ENCODE peak calls at places on chromosomes 11 and 22, in four cellular contexts. X, R, A and Y are unnamed samples.

GRCh38 chr11:77542296-77542695 is 47.5 kb upstream of the AQP11 start:
- DNase-seq in X (no peak), R (no peak), A (no peak), Y (no peak)

GRCh38 chr22:50255099-50255498 is 4.0 kb upstream of the HDAC10 start:
- DNase-seq in X (no peak), R (no peak), A (no peak), Y (no peak)

GRCh38 chr22:45602824-45603301 is 68.8 kb upstream of the ATXN10 start:
- DNase-seq in X (peak; percentile 89), R (peak; percentile 24), A (no peak), Y (no peak)

GRCh38 chr22:44410396-44411056 is 87.5 kb downstream of the RTL6 start:
- DNase-seq in X (no peak), R (no peak), A (no peak), Y (no peak)

GRCh38 chr22:50435701-50436115 is 39.1 kb downstream of the SBF1 start:
- DNase-seq in X (no peak), R (no peak), A (no peak), Y (no peak)

GRCh38 chr11:65489706-65490310 is 9.0 kb upstream of the MALAT1 start:
- DNase-seq in X (no peak), R (peak; percentile 89), A (no peak), Y (no peak)

GRCh38 chr11:45593992-45594391 is 71.4 kb downstream of the CHST1 start:
- DNase-seq in X (peak; percentile 81), R (no peak), A (no peak), Y (no peak)

GRCh38 chr11:15819679-15820286 is 536.6 kb downstream of the SOX6 start:
- DNase-seq in X (peak; percentile 59), R (peak; percentile 46), A (peak; percentile 25), Y (no peak)

GRCh38 chr22:46578251-46578823 is 40.9 kb upstream of the CELSR1 start:
- DNase-seq in X (no peak), R (no peak), A (no peak), Y (no peak)

GRCh38 chr22:44664149-44664548 is 37.9 kb upstream of the PRR5 start:
- DNase-seq in X (no peak), R (no peak), A (no peak), Y (no peak)

GRCh38 chr11:20197881-20198280 is 37.6 kb upstream of the DBX1 start:
- DNase-seq in X (no peak), R (no peak), A (no peak), Y (peak; percentile 40)

GRCh38 chr11:114163231-114163631 is 103.7 kb downstream of the ZBTB16 start:
- DNase-seq in X (no peak), R (no peak), A (no peak), Y (no peak)

GRCh38 chr11:21911046-21911445 is 281.8 kb upstream of the ANO5 start:
- DNase-seq in X (no peak), R (no peak), A (no peak), Y (no peak)

GRCh38 chr22:45867906-45868555 is 108.9 kb downstream of the WNT7B start:
- DNase-seq in X (no peak), R (no peak), A (no peak), Y (no peak)

GRCh38 chr11:5626191-5626590 is 1.4 kb downstream of the TRIM34 start:
- DNase-seq in X (no peak), R (no peak), A (no peak), Y (no peak)

GRCh38 chr11:77039491-77040400 is 5.5 kb downstream of the B3GNT6 start:
- DNase-seq in X (no peak), R (no peak), A (no peak), Y (no peak)

GRCh38 chr11:7690648-7691047 is 15.6 kb downstream of the OVCH2 start:
- DNase-seq in X (no peak), R (no peak), A (no peak), Y (no peak)

GRCh38 chr11:82080160-82080559 is 653.5 kb downstream of the FAM181B start:
- DNase-seq in X (no peak), R (no peak), A (no peak), Y (no peak)

GRCh38 chr11:94880216-94880615 is 93.1 kb downstream of the CWC15 start:
- DNase-seq in X (no peak), R (peak; percentile 44), A (no peak), Y (no peak)

GRCh38 chr11:46216040-46216764 is 61.3 kb upstream of the CREB3L1 start:
- DNase-seq in X (no peak), R (no peak), A (no peak), Y (no peak)

GRCh38 chr11:99614353-99614752 is 593.6 kb downstream of the CNTN5 start:
- DNase-seq in X (no peak), R (no peak), A (no peak), Y (no peak)

GRCh38 chr11:77592727-77593126 is 3.0 kb downstream of the AQP11 start:
- DNase-seq in X (no peak), R (no peak), A (no peak), Y (no peak)

GRCh38 chr11:10382518-10382917 is 72.5 kb upstream of the AMPD3 start:
- DNase-seq in X (peak; percentile 85), R (no peak), A (peak; percentile 21), Y (no peak)

GRCh38 chr11:68200639-68201038 is 12.5 kb downstream of the KMT5B start:
- DNase-seq in X (no peak), R (no peak), A (no peak), Y (no peak)

GRCh38 chr11:27807594-27807993 is 107.3 kb upstream of the BDNF start:
- DNase-seq in X (no peak), R (no peak), A (no peak), Y (no peak)

GRCh38 chr11:47983464-47984397 is 3.4 kb downstream of the PTPRJ start:
- DNase-seq in X (no peak), R (no peak), A (no peak), Y (no peak)

GRCh38 chr11:47916361-47916841 is 64.0 kb upstream of the PTPRJ start:
- DNase-seq in X (peak; percentile 69), R (no peak), A (no peak), Y (no peak)

GRCh38 chr11:134573857-134574256 is 161.8 kb upstream of the B3GAT1 start:
- DNase-seq in X (no peak), R (no peak), A (no peak), Y (no peak)

GRCh38 chr22:46229701-46230100 is 20.4 kb downstream of the CDPF1 start:
- DNase-seq in X (no peak), R (no peak), A (no peak), Y (no peak)

GRCh38 chr11:129951883-129952262 is 50.8 kb downstream of the PRDM10 start:
- DNase-seq in X (no peak), R (no peak), A (no peak), Y (no peak)

DNA sequence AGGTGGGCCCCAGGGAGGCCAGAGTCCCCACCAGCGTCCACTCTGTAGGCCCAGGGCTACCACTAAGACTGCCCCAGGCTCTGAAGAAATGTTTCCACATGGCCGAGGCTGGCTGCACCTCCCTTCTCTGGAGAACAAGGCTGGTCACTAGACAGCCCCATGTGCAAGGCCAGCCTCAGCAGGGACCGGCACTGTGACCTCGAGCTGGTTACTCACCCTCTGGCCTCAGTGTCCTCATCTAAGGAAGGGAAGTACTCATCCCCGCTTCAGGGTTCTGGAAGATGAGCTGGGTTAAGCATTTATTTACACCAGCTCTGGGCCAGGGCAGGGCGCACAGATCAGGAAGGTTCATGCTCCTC is 9.7 kb downstream of the PMM1 start:
- DNase-seq in X (no peak), R (no peak), A (no peak), Y (no peak)
- TF ChIP-seq CBX5 in X (no peak), R (no peak), A (no peak), Y (no peak)

GRCh38 chr11:215581-216037 is 8.1 kb downstream of the RIC8A start:
- DNase-seq in X (no peak), R (no peak), A (no peak), Y (no peak)
- TF ChIP-seq CBX5 in X (no peak), R (no peak), A (no peak), Y (no peak)

GRCh38 chr22:41922940-41923594 is 3.5 kb downstream of the TNFRSF13C start:
- DNase-seq in X (no peak), R (no peak), A (no peak), Y (no peak)

GRCh38 chr22:41928416-41929157 is 2.0 kb upstream of the TNFRSF13C start:
- DNase-seq in X (no peak), R (no peak), A (no peak), Y (no peak)

GRCh38 chr22:41923595-41924276 is 2.9 kb downstream of the TNFRSF13C start:
- DNase-seq in X (no peak), R (no peak), A (no peak), Y (no peak)

GRCh38 chr22:41927813-41928212 is 1.2 kb upstream of the TNFRSF13C start:
- DNase-seq in X (no peak), R (no peak), A (no peak), Y (no peak)

GRCh38 chr22:41925783-41926460 is 684 bp downstream of the TNFRSF13C start:
- DNase-seq in X (peak; percentile 74), R (peak; percentile 45), A (no peak), Y (no peak)
- TF ChIP-seq CBX5 in X (no peak), R (no peak), A (no peak), Y (no peak)

DNA sequence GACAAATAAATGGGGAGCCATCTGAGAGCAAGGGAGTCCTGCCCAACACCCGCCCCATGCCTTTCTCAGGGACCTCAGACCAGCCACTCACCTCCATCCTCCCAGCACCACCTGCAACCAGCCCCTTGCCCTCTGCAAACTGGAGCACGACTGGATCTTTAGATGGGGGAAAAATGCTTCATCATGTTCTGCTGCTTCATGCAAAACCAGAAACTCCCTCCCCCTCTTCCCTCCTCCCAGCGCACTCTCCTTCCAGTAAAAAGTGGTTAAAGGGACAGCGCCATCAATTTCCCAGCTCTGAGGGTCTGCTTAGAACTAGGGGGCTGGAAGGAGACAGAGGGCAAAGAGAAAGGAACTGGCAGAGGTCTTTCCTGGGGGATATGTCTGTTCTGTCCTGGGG is 2.1 kb upstream of the NEFH start:
- DNase-seq in X (peak; percentile 34), R (no peak), A (no peak), Y (no peak)
- TF ChIP-seq CBX5 in X (no peak), R (no peak), A (no peak), Y (no peak)

GRCh38 chr22:20624161-20624616 is 116.8 kb downstream of the MED15 start:
- DNase-seq in X (no peak), R (no peak), A (no peak), Y (peak; percentile 85)
- TF ChIP-seq CBX5 in X (no peak), R (no peak), A (no peak), Y (no peak)

GRCh38 chr11:69984457-69985261 is 93.5 kb upstream of the ANO1 start:
- DNase-seq in X (no peak), R (no peak), A (no peak), Y (no peak)
- TF ChIP-seq CBX5 in X (no peak), R (no peak), A (no peak), Y (no peak)

GRCh38 chr11:23856654-23857053 is 640.2 kb upstream of the LUZP2 start:
- DNase-seq in X (no peak), R (no peak), A (no peak), Y (no peak)
- TF ChIP-seq CBX5 in X (no peak), R (no peak), A (no peak), Y (no peak)

DNA sequence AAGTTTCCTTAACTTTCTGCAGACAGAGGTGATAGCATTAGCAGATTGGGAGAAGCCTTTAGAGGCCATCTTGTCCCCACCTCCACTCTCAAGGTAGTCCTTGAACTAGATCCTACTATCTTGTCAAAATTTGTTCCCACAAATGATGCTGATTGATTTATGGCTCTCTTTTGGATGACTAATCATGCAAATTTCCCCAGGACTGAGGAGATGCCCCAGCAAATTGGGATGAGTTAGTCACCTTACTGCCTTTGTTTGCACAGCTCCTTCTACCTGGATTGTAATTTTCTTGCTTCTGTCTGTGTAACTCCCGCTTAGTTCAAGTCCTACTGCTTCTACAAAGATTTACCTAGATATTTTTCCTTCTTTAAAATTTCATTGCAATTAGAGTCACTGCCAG is 391.4 kb upstream of the CADM1 start:
- DNase-seq in X (no peak), R (no peak), A (no peak), Y (no peak)
- TF ChIP-seq CBX5 in X (no peak), R (no peak), A (no peak), Y (no peak)